ENCODE peak calls at places on chromosomes 3 and 15, in nine cellular contexts. A, F, M, V, K, Y, E, R and Z are unnamed samples.

GRCh38 chr3:113132571-113132996 is 78.8 kb upstream of the BOC start:
- DNase-seq in A (peak), F (no peak), M (no peak), V (no peak), K (no peak), Y (no peak), E (no peak), R (peak), Z (no peak)

GRCh38 chr3:101675709-101676218 is 1.2 kb downstream of the ZBTB11 start:
- DNase-seq in A (peak), F (no peak), M (peak), V (peak), K (peak), Y (no peak), E (peak), R (no peak), Z (no peak)

GRCh38 chr3:51997935-51998596 is 2.4 kb upstream of the RPL29 start:
- DNase-seq in A (peak), F (peak), M (no peak), V (no peak), K (no peak), Y (no peak), E (peak), R (no peak), Z (no peak)

GRCh38 chr15:60912984-60913697 is 316.0 kb downstream of the RORA start:
- DNase-seq in A (peak), F (no peak), M (peak), V (no peak), K (no peak), Y (peak), E (no peak), R (no peak), Z (no peak)

GRCh38 chr3:194993896-194994295 is 277.1 kb downstream of the XXYLT1 start:
- DNase-seq in A (no peak), F (no peak), M (no peak), V (no peak), K (no peak), Y (no peak), E (no peak), R (no peak), Z (no peak)

GRCh38 chr15:96767703-96768434 is 437.4 kb downstream of the NR2F2 start:
- DNase-seq in A (peak), F (no peak), M (no peak), V (no peak), K (no peak), Y (no peak), E (no peak), R (no peak), Z (no peak)

GRCh38 chr3:194687638-194688206 is 2.0 kb downstream of the FAM43A start:
- DNase-seq in A (peak), F (no peak), M (peak), V (peak), K (peak), Y (peak), E (peak), R (peak), Z (peak)

GRCh38 chr15:78209646-78210348 is 24.6 kb downstream of the ACSBG1 start:
- DNase-seq in A (no peak), F (no peak), M (peak), V (no peak), K (no peak), Y (peak), E (peak), R (no peak), Z (no peak)

GRCh38 chr3:62601238-62601856 is 228.0 kb upstream of the FEZF2 start:
- DNase-seq in A (peak), F (peak), M (no peak), V (no peak), K (no peak), Y (no peak), E (peak), R (peak), Z (no peak)

GRCh38 chr3:64170270-64170669 is 55.0 kb downstream of the PRICKLE2 start:
- DNase-seq in A (no peak), F (no peak), M (no peak), V (no peak), K (no peak), Y (no peak), E (no peak), R (no peak), Z (no peak)

GRCh38 chr3:47163023-47163989 is 607 bp downstream of the SETD2 start:
- DNase-seq in A (peak), F (no peak), M (peak), V (no peak), K (peak), Y (peak), E (peak), R (peak), Z (peak)

GRCh38 chr3:32835943-32836342 is 18.1 kb downstream of the TRIM71 start:
- DNase-seq in A (no peak), F (no peak), M (no peak), V (no peak), K (no peak), Y (no peak), E (no peak), R (no peak), Z (no peak)

GRCh38 chr15:88255496-88256171 is 905 bp downstream of the NTRK3 start:
- DNase-seq in A (peak), F (peak), M (no peak), V (peak), K (peak), Y (no peak), E (no peak), R (peak), Z (no peak)

GRCh38 chr3:172707967-172708366 is 2.9 kb downstream of the NCEH1 start:
- DNase-seq in A (peak), F (no peak), M (no peak), V (no peak), K (no peak), Y (no peak), E (no peak), R (peak), Z (no peak)

GRCh38 chr15:42999201-42999779 is 78.7 kb upstream of the TTBK2 start:
- DNase-seq in A (no peak), F (no peak), M (no peak), V (no peak), K (no peak), Y (no peak), E (no peak), R (no peak), Z (no peak)

GRCh38 chr15:90086868-90087268 is 15.4 kb downstream of the IDH2 start:
- DNase-seq in A (peak), F (peak), M (no peak), V (no peak), K (peak), Y (no peak), E (peak), R (peak), Z (peak)

GRCh38 chr3:85481411-85482192 is 522.8 kb downstream of the CADM2 start:
- DNase-seq in A (no peak), F (no peak), M (no peak), V (no peak), K (no peak), Y (no peak), E (no peak), R (peak), Z (no peak)

GRCh38 chr15:28902856-28903255 is 17.1 kb downstream of the APBA2 start:
- DNase-seq in A (no peak), F (no peak), M (no peak), V (no peak), K (no peak), Y (peak), E (no peak), R (no peak), Z (no peak)

GRCh38 chr3:155270063-155270462 is 23.4 kb downstream of the STRIT1 start:
- DNase-seq in A (peak), F (peak), M (no peak), V (no peak), K (no peak), Y (no peak), E (no peak), R (no peak), Z (no peak)

GRCh38 chr3:51391566-51392300 is 648 bp downstream of the RBM15B start:
- DNase-seq in A (peak), F (no peak), M (peak), V (peak), K (no peak), Y (peak), E (peak), R (peak), Z (peak)

GRCh38 chr3:136070334-136070733 is 104.8 kb downstream of the PPP2R3A start:
- DNase-seq in A (peak), F (peak), M (no peak), V (no peak), K (no peak), Y (no peak), E (no peak), R (peak), Z (no peak)

GRCh38 chr3:15538345-15538744 is 16.8 kb upstream of the COLQ start:
- DNase-seq in A (peak), F (no peak), M (no peak), V (no peak), K (no peak), Y (no peak), E (no peak), R (no peak), Z (no peak)

GRCh38 chr3:50448752-50449539 is 54.5 kb downstream of the CACNA2D2 start:
- DNase-seq in A (no peak), F (no peak), M (no peak), V (no peak), K (no peak), Y (no peak), E (no peak), R (no peak), Z (no peak)

GRCh38 chr15:41022487-41023090 is 69.3 kb downstream of the CHAC1 start:
- DNase-seq in A (peak), F (peak), M (no peak), V (no peak), K (peak), Y (peak), E (peak), R (peak), Z (no peak)

GRCh38 chr3:21826416-21826815 is 75.4 kb upstream of the ZNF385D start:
- DNase-seq in A (no peak), F (no peak), M (no peak), V (no peak), K (no peak), Y (no peak), E (no peak), R (peak), Z (no peak)

GRCh38 chr3:122944671-122945151 is 82.9 kb downstream of the SEMA5B start:
- DNase-seq in A (peak), F (no peak), M (peak), V (no peak), K (no peak), Y (no peak), E (no peak), R (no peak), Z (no peak)

GRCh38 chr15:37764733-37765191 is 169.7 kb upstream of the TMCO5A start:
- DNase-seq in A (peak), F (peak), M (no peak), V (no peak), K (no peak), Y (peak), E (peak), R (peak), Z (no peak)

GRCh38 chr15:81357178-81357686 is 16.8 kb downstream of the TMC3 start:
- DNase-seq in A (no peak), F (no peak), M (no peak), V (no peak), K (no peak), Y (no peak), E (no peak), R (no peak), Z (no peak)

DNA sequence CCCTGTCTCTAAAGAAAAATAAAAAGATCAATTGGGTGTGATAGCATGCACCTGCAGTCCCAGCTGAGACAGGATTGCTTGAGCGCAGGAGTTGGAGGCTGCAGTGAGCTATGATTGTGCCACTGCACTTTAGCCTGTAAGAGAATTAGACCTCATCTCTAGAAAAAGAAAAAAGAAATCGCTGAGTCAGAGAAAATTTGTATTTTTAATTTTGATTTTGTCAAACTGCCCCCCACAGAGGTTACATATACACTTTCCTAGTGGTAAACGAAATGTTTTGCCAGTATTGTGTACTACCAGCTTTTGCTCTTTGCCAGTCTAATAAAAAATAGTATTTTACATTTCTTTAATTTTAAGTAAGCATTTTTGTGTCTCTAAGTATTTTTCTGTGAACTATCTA is 5.3 kb upstream of the CRYGS start:
- DNase-seq in A (no peak), F (no peak), M (no peak), V (no peak), K (no peak), Y (no peak), E (no peak), R (no peak), Z (no peak)
- TF ChIP-seq CTCF in A (no peak), F (no peak), M (no peak), V (no peak), K (no peak), Y (no peak), E (no peak), R (no peak), Z (no peak)

GRCh38 chr3:1571736-1572135 is 478.9 kb downstream of the CNTN6 start:
- DNase-seq in A (no peak), F (no peak), M (no peak), V (no peak), K (no peak), Y (no peak), E (no peak), R (no peak), Z (no peak)
- TF ChIP-seq CTCF in A (no peak), F (no peak), M (no peak), V (no peak), K (no peak), Y (no peak), E (no peak), R (no peak), Z (no peak)

DNA sequence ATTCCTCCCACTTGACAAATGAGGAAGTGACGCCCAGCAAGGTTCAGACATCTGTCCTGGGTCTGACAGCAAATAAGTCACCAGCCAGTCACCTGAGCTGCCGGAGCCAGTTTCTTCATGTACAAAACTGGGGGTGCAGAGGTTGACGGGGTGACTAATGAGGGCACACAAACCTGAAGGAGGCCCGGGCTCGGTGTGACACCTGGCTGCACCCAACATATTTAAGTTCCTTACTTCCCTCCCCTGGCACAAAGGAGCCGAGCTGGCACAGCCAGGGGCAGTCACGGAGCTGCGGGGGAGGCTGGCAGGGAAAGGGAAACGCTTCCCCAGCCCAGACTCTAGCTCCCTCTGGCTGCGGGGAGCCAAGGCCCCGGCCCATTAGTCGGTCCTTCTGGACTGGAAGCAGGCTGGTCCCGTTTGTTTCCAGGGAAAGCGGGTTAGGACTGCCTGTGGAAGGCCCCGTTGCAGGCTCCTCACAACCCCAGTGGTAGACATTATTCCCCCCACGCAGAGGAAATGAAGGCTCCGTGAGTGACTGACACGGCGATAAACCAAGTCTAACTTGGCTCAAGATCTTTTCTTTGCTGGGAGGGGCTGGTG is 2.3 kb downstream of the FBXL22 start:
- DNase-seq in A (peak), F (peak), M (peak), V (peak), K (peak), Y (peak), E (peak), R (peak), Z (no peak)
- TF ChIP-seq CTCF in A (peak), F (peak), M (peak), V (peak), K (no peak), Y (peak), E (peak), R (peak), Z (no peak)

GRCh38 chr3:156826144-156826895 is at the start of gene LEKR1:
- DNase-seq in A (peak), F (peak), M (peak), V (peak), K (peak), Y (peak), E (peak), R (peak), Z (peak)
- TF ChIP-seq CTCF in A (no peak), F (no peak), M (no peak), V (no peak), K (peak), Y (no peak), E (no peak), R (no peak), Z (no peak)

GRCh38 chr15:93001881-93002280 is 87.1 kb downstream of the RGMA start:
- DNase-seq in A (no peak), F (no peak), M (no peak), V (no peak), K (no peak), Y (no peak), E (no peak), R (no peak), Z (no peak)
- TF ChIP-seq CTCF in A (peak), F (peak), M (no peak), V (no peak), K (no peak), Y (no peak), E (no peak), R (peak), Z (no peak)

GRCh38 chr15:44667039-44667360 is 3.5 kb upstream of the SPG11 start:
- DNase-seq in A (no peak), F (no peak), M (no peak), V (no peak), K (no peak), Y (no peak), E (no peak), R (no peak), Z (no peak)
- TF ChIP-seq CTCF in A (no peak), F (no peak), M (no peak), V (no peak), K (no peak), Y (no peak), E (no peak), R (no peak), Z (no peak)

GRCh38 chr3:24494616-24495333 is at the start of gene THRB:
- DNase-seq in A (peak), F (peak), M (peak), V (peak), K (peak), Y (peak), E (peak), R (peak), Z (no peak)

GRCh38 chr3:24492971-24493551 is 1.6 kb downstream of the THRB start:
- DNase-seq in A (no peak), F (no peak), M (no peak), V (no peak), K (no peak), Y (no peak), E (no peak), R (no peak), Z (no peak)

GRCh38 chr3:24496529-24497482 is 2.2 kb upstream of the THRB start:
- DNase-seq in A (no peak), F (no peak), M (peak), V (peak), K (peak), Y (peak), E (peak), R (peak), Z (no peak)

GRCh38 chr3:24493951-24494615 is 567 bp downstream of the THRB start:
- DNase-seq in A (peak), F (peak), M (peak), V (peak), K (peak), Y (peak), E (peak), R (no peak), Z (no peak)

DNA sequence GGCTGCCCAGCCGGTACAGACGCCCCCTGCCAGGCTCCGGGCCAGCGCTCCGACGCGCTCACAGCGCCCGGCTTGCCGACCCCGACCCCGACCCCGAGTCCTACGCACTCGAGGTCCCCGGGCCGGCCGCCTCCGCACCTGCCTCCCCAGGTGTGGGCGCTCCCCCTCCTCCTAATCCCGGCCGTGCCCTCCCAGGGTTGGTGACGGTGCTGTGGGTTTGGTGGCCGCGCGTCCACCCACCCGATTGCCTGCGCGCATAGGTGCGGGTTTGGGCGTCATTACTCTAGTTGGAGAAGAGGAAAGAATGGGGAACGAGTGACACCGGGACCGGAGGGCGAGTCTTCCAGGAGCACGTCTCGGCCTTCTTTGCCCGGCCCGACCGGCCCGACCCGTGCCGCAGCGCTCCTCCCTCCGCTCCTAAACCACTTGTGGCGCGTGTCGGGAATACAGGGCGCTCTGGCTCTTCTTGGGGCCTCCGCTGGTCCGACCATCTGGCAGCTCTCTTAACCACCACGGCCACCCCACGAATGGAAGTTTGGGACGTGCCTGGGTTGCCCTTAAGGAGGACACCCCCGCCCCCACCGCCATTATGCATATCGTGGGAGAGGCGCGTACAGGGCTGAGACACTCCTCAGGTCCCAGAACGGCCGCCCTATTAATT is 814 bp upstream of the THRB start:
- DNase-seq in A (peak), F (peak), M (peak), V (peak), K (peak), Y (peak), E (peak), R (no peak), Z (no peak)
- TF ChIP-seq CTCF in A (no peak), F (peak), M (no peak), V (peak), K (no peak), Y (no peak), E (no peak), R (no peak), Z (no peak)

GRCh38 chr3:38163117-38163870 is 2.0 kb upstream of the OXSR1 start:
- DNase-seq in A (no peak), F (no peak), M (no peak), V (no peak), K (no peak), Y (no peak), E (peak), R (no peak), Z (no peak)
- TF ChIP-seq CTCF in A (no peak), F (no peak), M (no peak), V (peak), K (no peak), Y (no peak), E (peak), R (no peak), Z (no peak)